ENCODE peak calls at places on chromosomes 16 and 17, in four cellular contexts. H is heart right ventricle, X is hippocampal formation, C is anterior cingulate cortex. B is an unnamed sample.

GRCh38 chr17:66405836-66406679 is 103.6 kb downstream of the PRKCA start:
- DNase-seq in H (no peak), X (no peak), C (no peak), B (no peak)

GRCh38 chr17:15441315-15441714 is 26.1 kb downstream of the CDRT4 start:
- DNase-seq in H (no peak), X (no peak), C (no peak), B (no peak)

GRCh38 chr17:40555296-40556190 is 9.7 kb downstream of the CCR7 start:
- DNase-seq in H (no peak), X (no peak), C (no peak), B (no peak)

GRCh38 chr17:81027591-81028505 is 7.1 kb upstream of the BAIAP2 start:
- DNase-seq in H (no peak), X (no peak), C (no peak), B (peak; percentile 64)

GRCh38 chr16:59021751-59022150 is 287.6 kb upstream of the GOT2 start:
- DNase-seq in H (no peak), X (no peak), C (no peak), B (no peak)

GRCh38 chr17:38324732-38325131 is 19.0 kb downstream of the GPR179 start:
- DNase-seq in H (no peak), X (no peak), C (no peak), B (no peak)

GRCh38 chr16:11501583-11502138 is 85.1 kb downstream of the LITAF start:
- DNase-seq in H (no peak), X (no peak), C (no peak), B (no peak)

GRCh38 chr16:49596119-49596518 is 222.5 kb downstream of the C16orf78 start:
- DNase-seq in H (no peak), X (no peak), C (no peak), B (no peak)

GRCh38 chr17:79369532-79369931 is 241.3 kb downstream of the RBFOX3 start:
- DNase-seq in H (no peak), X (no peak), C (no peak), B (no peak)

GRCh38 chr16:78177218-78177617 is 77.8 kb downstream of the WWOX start:
- DNase-seq in H (no peak), X (no peak), C (no peak), B (no peak)